ENCODE peak calls at places on chromosomes 11 and 22, in nine cellular contexts. N is vagina, S is progenitor cell of endocrine pancreas, P is dorsolateral prefrontal cortex, Q is Calu3, Z is foreskin keratinocyte, V is cardiac fibroblast, K is body of pancreas, E is stomach. J is an unnamed sample.
A peak's percentile ranks its signal among the peaks of the same experiment; 100 is the strongest.

GRCh38 chr11:85076535-85077330 is 550.4 kb downstream of the DLG2 start:
- DNase-seq in S (no peak), N (no peak), E (no peak), V (peak; percentile 3), K (no peak), P (no peak), Z (peak; percentile 69), Q (peak; percentile 6), J (no peak)

GRCh38 chr11:101555366-101555765 is 28.4 kb downstream of the TRPC6 start:
- DNase-seq in K (no peak), Q (no peak), N (no peak), E (no peak), Z (no peak), P (no peak), S (no peak), V (no peak), J (no peak)

GRCh38 chr11:76443254-76443935 is 1.4 kb upstream of the EMSY start:
- DNase-seq in K (no peak), P (no peak), Z (no peak), Q (no peak), N (no peak), V (peak; percentile 25), E (no peak), S (no peak), J (no peak)

GRCh38 chr22:19774628-19775027 is 14.1 kb downstream of the TBX1 start:
- DNase-seq in V (no peak), N (no peak), Q (no peak), K (no peak), Z (no peak), S (no peak), P (no peak), E (no peak), J (no peak)

GRCh38 chr22:38086001-38086845 is 2.2 kb upstream of the SLC16A8 start:
- DNase-seq in Z (no peak), N (no peak), P (no peak), K (no peak), Q (no peak), E (no peak), S (no peak), V (no peak), J (no peak)

GRCh38 chr11:123137496-123138270 is 57.4 kb downstream of the CLMP start:
- DNase-seq in Q (no peak), N (no peak), P (peak; percentile 48), S (no peak), K (peak; percentile 26), E (peak; percentile 47), Z (no peak), V (peak; percentile 91), J (peak; percentile 33)

GRCh38 chr11:128766687-128767086 is 72.8 kb downstream of the FLI1 start:
- DNase-seq in E (no peak), S (no peak), Z (no peak), Q (no peak), P (no peak), K (no peak), N (no peak), V (peak; percentile 63), J (no peak)

GRCh38 chr11:5280582-5281102 is 10.9 kb upstream of the HBE1 start:
- DNase-seq in Q (peak; percentile 40), S (no peak), V (peak; percentile 96), Z (peak; percentile 96), P (no peak), E (peak; percentile 45), K (peak; percentile 18), N (no peak), J (peak; percentile 51)

GRCh38 chr11:7077101-7077500 is 11.7 kb upstream of the RBMXL2 start:
- DNase-seq in S (no peak), E (no peak), Q (no peak), Z (no peak), N (no peak), K (no peak), P (no peak), V (no peak), J (no peak)

GRCh38 chr11:94933225-94934130 is 39.9 kb downstream of the CWC15 start:
- DNase-seq in P (no peak), E (no peak), V (peak; percentile 89), S (no peak), N (no peak), Z (peak; percentile 37), K (no peak), Q (no peak), J (no peak)

GRCh38 chr11:86610559-86611341 is 61.7 kb downstream of the ME3 start:
- DNase-seq in S (no peak), N (no peak), Q (no peak), V (peak; percentile 46), Z (no peak), E (no peak), K (no peak), P (no peak), J (no peak)

GRCh38 chr22:50674606-50675552 is 2.3 kb downstream of the SHANK3 start:
- DNase-seq in E (peak; percentile 71), K (peak; percentile 56), P (no peak), Z (peak; percentile 59), Q (peak; percentile 84), N (no peak), S (peak; percentile 67), V (no peak), J (peak; percentile 54)

GRCh38 chr22:46736705-46737104 is 1.3 kb downstream of the CERK start:
- DNase-seq in N (no peak), V (no peak), E (no peak), Q (no peak), K (no peak), S (no peak), Z (no peak), P (no peak), J (no peak)

GRCh38 chr22:46735747-46736608 is 2.1 kb downstream of the CERK start:
- DNase-seq in E (no peak), S (no peak), Q (no peak), K (no peak), Z (no peak), N (no peak), P (no peak), V (no peak), J (no peak)

GRCh38 chr22:46738642-46738960 is 549 bp upstream of the CERK start:
- DNase-seq in E (no peak), K (no peak), Z (no peak), V (no peak), Q (no peak), N (no peak), P (no peak), S (no peak), J (no peak)

GRCh38 chr22:46737976-46738641 is at the start of gene CERK:
- DNase-seq in Q (peak; percentile 70), K (peak; percentile 78), S (peak; percentile 34), E (peak; percentile 85), P (peak; percentile 80), Z (no peak), N (no peak), V (peak; percentile 81), J (peak; percentile 89)

DNA sequence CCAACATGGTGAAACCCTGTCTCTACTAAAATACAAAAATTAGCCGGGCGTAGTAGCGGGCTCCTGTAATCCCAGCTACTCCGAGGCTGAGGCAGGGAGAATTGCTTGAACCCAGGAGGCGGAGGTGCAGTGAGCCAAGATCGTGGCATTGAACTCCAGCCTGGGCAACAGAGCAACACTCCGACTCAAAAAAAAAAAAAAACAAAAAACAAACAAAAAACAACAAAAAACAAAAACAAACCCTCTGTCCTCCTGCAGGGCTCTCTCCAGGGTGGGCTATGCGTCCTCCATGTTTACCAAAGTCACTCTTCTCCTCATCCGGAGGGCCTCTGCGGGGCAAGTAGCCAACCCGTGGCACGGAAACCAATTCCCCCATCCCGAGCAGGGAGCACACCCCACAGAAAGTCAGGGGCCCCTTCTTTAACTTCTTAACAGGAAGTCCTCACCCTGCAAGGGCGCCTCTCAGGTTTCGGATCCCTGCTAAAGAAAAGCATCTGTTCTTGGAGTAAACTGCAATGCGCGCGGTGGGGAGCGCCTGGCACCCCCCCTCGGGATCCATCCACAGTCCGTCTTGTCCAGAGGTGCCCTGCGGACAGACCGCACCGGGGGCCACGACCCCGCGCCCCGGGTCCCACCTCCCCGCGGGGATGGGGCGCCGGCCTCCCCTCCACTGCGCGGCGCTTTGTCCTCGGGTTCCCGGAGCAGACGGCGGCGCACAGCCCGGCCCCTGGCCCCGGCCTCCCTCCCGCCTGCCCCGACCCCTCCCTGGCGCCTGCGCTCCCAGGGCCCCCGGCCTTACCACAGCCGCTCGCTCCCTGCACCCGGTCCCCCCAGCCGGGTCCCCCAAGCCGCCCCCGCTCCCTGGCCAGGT is 712 bp downstream of the CERK start:
- DNase-seq in N (no peak), V (peak; percentile 33), S (peak; percentile 29), E (no peak), Q (peak; percentile 35), Z (no peak), K (peak; percentile 43), P (peak; percentile 65), J (peak; percentile 77)
- TF ChIP-seq CTCF in N (no peak), V (no peak), S (no peak), E (no peak), Q (no peak), Z (no peak), K (no peak), P (no peak), J (no peak)

DNA sequence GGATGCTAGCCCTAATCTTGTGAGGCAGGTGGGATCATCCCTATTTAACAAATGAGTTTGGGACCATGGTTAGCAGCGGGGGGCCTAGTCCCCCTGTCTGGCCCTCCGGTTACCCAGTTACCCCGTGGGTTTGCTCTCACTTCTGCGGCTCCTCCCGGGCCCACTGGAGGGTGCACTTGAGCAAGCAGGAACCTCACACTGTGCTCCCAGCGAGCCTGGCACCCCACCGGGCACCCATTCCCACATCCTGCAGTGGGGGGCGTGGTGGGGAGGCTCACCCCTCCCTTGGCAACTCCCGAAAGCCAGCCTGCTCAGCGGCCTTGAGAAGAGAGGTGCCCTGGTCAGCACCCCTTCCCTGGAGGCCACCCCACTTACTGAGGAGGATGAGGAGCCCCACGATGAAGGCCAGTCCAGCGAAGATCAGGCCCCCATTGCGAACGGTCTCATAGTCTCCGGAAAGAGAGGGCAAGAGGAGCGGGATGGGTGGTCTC is 2.5 kb downstream of the FXYD2 start:
- DNase-seq in Z (no peak), S (no peak), P (no peak), K (peak; percentile 61), Q (peak; percentile 61), V (peak; percentile 25), N (no peak), E (peak; percentile 49), J (no peak)
- TF ChIP-seq CTCF in Z (peak; percentile 67), S (peak; percentile 69), P (peak; percentile 67), K (peak; percentile 49), Q (peak; percentile 61), V (peak; percentile 53), N (no peak), E (peak; percentile 35), J (peak; percentile 70)

DNA sequence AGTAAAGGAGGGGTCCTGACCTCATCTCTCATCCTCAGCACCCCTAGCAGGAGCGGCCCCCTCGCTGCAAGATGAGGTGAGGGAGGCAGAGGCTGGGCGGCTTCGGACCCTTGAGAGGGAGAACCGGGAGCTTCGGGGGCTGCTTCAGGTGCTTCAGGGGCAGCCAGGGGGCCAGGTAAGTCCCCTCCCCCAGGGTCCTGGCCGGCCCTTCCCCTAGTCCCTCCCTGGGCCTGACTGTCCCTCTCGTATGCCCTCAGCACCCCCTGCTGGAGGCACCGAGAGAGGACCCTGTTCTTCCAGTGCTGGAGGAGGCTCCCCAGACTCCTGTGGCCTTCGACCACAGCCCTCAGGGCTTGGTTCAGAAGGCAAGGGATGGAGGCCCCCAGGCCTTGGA is 3.7 kb downstream of the CCDC88B start:
- DNase-seq in S (no peak), Z (no peak), E (peak; percentile 44), N (no peak), P (no peak), V (no peak), Q (peak; percentile 54), K (peak; percentile 35), J (peak; percentile 53)
- TF ChIP-seq CTCF in S (peak; percentile 32), Z (peak; percentile 59), E (no peak), N (no peak), P (no peak), V (peak; percentile 40), Q (peak; percentile 27), K (no peak), J (peak; percentile 42)

GRCh38 chr22:45867118-45867905 is 109.7 kb downstream of the WNT7B start:
- DNase-seq in E (peak; percentile 23), N (no peak), S (no peak), P (peak; percentile 42), V (peak; percentile 43), Q (no peak), Z (no peak), K (no peak), J (no peak)
- TF ChIP-seq CTCF in E (no peak), N (no peak), S (peak; percentile 49), P (peak; percentile 22), V (no peak), Q (no peak), Z (peak; percentile 56), K (peak; percentile 40), J (peak; percentile 31)